ENCODE peak calls at places on chromosomes 5 and 9, in four cellular contexts. J is uterus, M is tibial artery, Y is lower lobe of right lung. N is an unnamed sample. For H3K4me1, the result is how much of the 10 kb centered on the place peaks cover.

GRCh38 chr9:68844623-68845612 is 139.9 kb downstream of the PIP5K1B start:
- DNase-seq in J (peak), M (peak), Y (no peak), N (peak)

GRCh38 chr5:118405650-118406061 is 582.7 kb downstream of the DTWD2 start:
- DNase-seq in M (no peak), J (no peak), Y (no peak), N (no peak)

GRCh38 chr9:91815896-91816295 is 134.1 kb downstream of the ROR2 start:
- DNase-seq in M (no peak), Y (no peak), J (no peak), N (no peak)

GRCh38 chr5:56112526-56113121 is 117.9 kb upstream of the IL6ST start:
- DNase-seq in J (peak), M (no peak), Y (no peak), N (no peak)

GRCh38 chr5:31741496-31741895 is 102.6 kb downstream of the PDZD2 start:
- DNase-seq in J (no peak), Y (no peak), M (peak), N (peak)

GRCh38 chr5:160488394-160488943 is 66.8 kb downstream of the PTTG1 start:
- DNase-seq in M (no peak), Y (no peak), J (no peak), N (no peak)

GRCh38 chr5:13632676-13633075 is 311.8 kb downstream of the DNAH5 start:
- DNase-seq in Y (no peak), M (no peak), J (no peak), N (no peak)

GRCh38 chr9:121440265-121440664 is 59.4 kb downstream of the GGTA1 start:
- DNase-seq in Y (no peak), J (no peak), M (no peak), N (no peak)

GRCh38 chr5:126097881-126098280 is 325.3 kb upstream of the GRAMD2B start:
- DNase-seq in J (no peak), M (no peak), Y (no peak), N (no peak)

GRCh38 chr9:28600226-28600625 is 1026.9 kb upstream of the C9orf72 start:
- DNase-seq in Y (no peak), M (no peak), J (no peak), N (no peak)

GRCh38 chr5:128537306-128537998 is 593 bp downstream of the FBN2 start:
- DNase-seq in J (peak), M (peak), Y (peak), N (peak)

GRCh38 chr5:128536861-128537305 is 1.2 kb downstream of the FBN2 start:
- DNase-seq in Y (no peak), J (no peak), M (no peak), N (no peak)

GRCh38 chr5:128537999-128538248 is at the start of gene FBN2:
- DNase-seq in J (no peak), M (no peak), Y (no peak), N (no peak)

GRCh38 chr5:128538249-128539037 is 398 bp upstream of the FBN2 start:
- DNase-seq in J (peak), M (peak), Y (peak), N (peak)

GRCh38 chr5:128539038-128539429 is 989 bp upstream of the FBN2 start:
- DNase-seq in J (no peak), Y (no peak), M (no peak), N (no peak)
- TF ChIP-seq CTCF in J (no peak), Y (no peak), M (no peak), N (no peak)

DNA sequence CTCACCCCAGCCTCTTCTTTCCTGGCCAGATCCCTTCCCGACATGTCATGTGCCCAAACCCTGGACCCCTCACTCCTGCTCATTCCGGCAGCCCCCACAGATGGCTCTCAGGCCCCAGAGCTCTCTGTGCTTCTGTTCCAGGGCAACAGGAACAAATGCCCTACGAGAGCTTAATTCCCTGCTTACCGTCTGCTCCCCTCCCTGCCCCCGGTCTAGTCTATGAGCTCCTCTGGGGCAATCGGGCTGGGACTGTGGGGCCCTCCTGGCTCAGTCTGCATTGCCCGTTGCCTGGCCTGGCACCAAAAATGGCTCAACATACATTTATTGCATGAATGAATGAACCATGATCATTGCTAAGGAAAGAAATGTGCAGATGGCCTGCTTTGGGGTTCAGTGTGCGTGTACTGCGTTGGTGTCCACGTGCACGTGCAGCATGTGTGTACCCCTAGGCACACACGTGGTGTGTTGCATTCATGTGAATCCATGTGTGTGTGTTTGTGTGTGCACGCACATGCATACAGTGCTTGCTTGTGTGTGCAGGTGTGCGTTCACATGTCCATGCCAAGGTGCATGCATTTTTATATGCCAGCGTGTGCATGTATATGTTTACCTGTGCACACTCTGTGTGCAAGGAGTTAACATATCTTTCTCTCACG is 201.2 kb upstream of the IER5L start:
- DNase-seq in M (no peak), J (no peak), Y (no peak), N (no peak)
- H3K4me3 ChIP-seq in M (no peak), J (no peak), Y (no peak), N (no peak)

GRCh38 chr5:172846677-172847076 is 12.6 kb downstream of the ERGIC1 start:
- DNase-seq in M (no peak), J (no peak), Y (no peak), N (no peak)
- H3K4me1 ChIP-seq in M (under half), J (under half), Y (half or more), N (under half)

GRCh38 chr9:21070887-21071286 is 6.9 kb downstream of the IFNB1 start:
- DNase-seq in M (no peak), J (no peak), Y (no peak), N (no peak)
- TF ChIP-seq CTCF in M (no peak), J (no peak), Y (no peak), N (no peak)

GRCh38 chr9:129174102-129174723 is 3.8 kb downstream of the IER5L start:
- DNase-seq in Y (peak), J (peak), M (peak), N (peak)

GRCh38 chr9:129172816-129173215 is 5.2 kb downstream of the IER5L start:
- DNase-seq in J (no peak), M (no peak), Y (no peak), N (no peak)

GRCh38 chr9:129174724-129175514 is 3.1 kb downstream of the IER5L start:
- DNase-seq in M (peak), Y (peak), J (peak), N (peak)

GRCh38 chr9:129171993-129172751 is 5.9 kb downstream of the IER5L start:
- DNase-seq in Y (no peak), M (no peak), J (no peak), N (no peak)

GRCh38 chr9:129173296-129174101 is 4.6 kb downstream of the IER5L start:
- DNase-seq in Y (no peak), M (no peak), J (no peak), N (no peak)
- H3K4me3 ChIP-seq in Y (peak), M (peak), J (peak), N (peak)

GRCh38 chr9:89469003-89469402 is 28.9 kb downstream of the SEMA4D start:
- DNase-seq in Y (no peak), J (no peak), M (no peak), N (no peak)
- H3K4me1 ChIP-seq in Y (under half), J (under half), M (under half), N (under half)

DNA sequence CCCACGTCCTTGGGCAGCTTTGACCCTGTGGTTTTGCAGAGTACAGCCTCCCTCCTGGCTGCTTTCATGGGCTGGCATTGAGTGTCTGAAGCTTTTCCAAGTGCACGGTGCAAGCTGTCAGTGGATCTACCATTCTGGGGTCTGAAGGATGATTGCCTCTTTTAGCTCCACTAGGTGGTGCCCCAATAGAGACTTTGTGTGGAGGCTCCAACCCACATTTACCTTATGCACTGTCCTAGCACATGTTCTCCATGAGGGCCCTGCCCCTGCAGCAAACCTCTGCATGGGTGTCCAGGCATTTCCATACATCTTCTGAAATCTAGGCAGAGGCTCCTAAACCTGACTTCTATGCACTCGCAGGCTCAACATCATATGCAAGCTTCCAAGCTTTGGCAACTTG is 644.2 kb upstream of the CDH9 start:
- DNase-seq in M (no peak), J (no peak), Y (no peak), N (no peak)
- TF ChIP-seq CTCF in M (no peak), J (no peak), Y (no peak), N (no peak)

DNA sequence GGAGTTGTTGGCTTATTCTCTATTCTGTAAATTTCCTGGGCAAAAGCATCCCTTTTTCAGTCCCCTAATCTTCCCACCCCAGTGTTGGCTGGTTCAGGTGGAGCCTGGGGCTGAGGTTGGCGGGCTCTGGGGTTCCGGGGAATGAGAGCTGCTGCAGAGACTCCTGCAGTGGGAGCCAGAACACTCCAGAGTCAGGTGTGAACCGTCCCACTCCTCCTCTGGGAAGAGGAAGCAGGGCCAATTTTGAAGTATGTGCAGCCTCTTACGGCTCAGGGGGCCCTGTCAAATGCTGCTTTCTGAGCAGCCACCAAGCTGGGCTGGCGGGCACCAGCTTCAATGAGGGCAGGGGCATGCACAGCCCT is 42.9 kb downstream of the JADE2 start:
- DNase-seq in M (no peak), Y (no peak), J (no peak), N (no peak)
- H3K4me3 ChIP-seq in M (no peak), Y (no peak), J (no peak), N (no peak)

DNA sequence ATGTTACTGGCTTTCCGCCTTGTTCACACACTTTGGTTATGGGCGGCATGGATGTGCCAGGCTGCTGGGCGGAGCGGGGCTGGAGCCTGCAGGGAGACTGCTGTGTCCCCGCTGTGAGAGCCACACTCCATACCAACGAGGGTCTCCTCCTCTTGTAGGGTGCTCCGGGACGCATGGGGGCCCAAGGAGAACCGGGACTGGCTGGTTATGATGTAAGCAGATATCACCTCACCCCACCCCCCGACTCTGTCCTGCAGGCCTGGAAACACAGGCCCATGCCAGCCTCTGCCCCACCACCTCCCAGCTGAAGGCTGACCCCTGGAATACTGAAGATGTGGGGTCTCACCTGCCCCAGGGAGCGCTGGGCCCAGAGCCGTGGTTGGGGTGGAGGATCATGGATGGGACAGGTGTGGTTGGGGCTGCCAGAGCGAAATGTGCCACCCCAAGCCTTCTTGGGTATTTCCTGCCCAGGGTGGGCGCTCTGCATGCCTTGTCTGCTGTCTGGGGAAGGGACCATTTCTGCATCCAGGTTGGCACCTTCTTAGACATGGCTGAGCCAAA is 39.3 kb upstream of the ORM1 start:
- DNase-seq in Y (peak), J (peak), M (no peak), N (peak)
- H3K4me1 ChIP-seq in Y (under half), J (under half), M (under half), N (under half)